ENCODE peak calls at places on chromosomes 1 and 21, in four cellular contexts. J is naive thymus-derived CD4-positive, alpha-beta T cell; B is NCI-H2107; A is AG09309. W is an unnamed sample.

GRCh38 chr1:119988316-119989067 is 81.0 kb downstream of the NOTCH2 start:
- DNase-seq in J (no peak), B (no peak), A (no peak), W (no peak)

GRCh38 chr21:28688381-28688780 is 304.3 kb downstream of the LTN1 start:
- DNase-seq in A (no peak), J (no peak), B (no peak), W (no peak)

GRCh38 chr1:174795806-174796205 is 203.9 kb upstream of the CACYBP start:
- DNase-seq in A (no peak), J (no peak), B (no peak), W (no peak)

GRCh38 chr1:1540015-1540816 is at the start of gene TMEM240:
- DNase-seq in A (peak), B (no peak), J (peak), W (peak)

GRCh38 chr1:213989740-213990472 is 2.1 kb downstream of the PROX1 start:
- DNase-seq in J (no peak), B (peak), A (no peak), W (peak)

GRCh38 chr21:40507978-40508377 is 339.0 kb downstream of the DSCAM start:
- DNase-seq in A (peak), B (no peak), J (no peak), W (no peak)

GRCh38 chr21:44742418-44743153 is 31.2 kb upstream of the TSPEAR start:
- DNase-seq in A (no peak), B (no peak), J (no peak), W (no peak)

GRCh38 chr1:44062656-44063055 is 31.4 kb upstream of the SLC6A9 start:
- DNase-seq in A (no peak), J (no peak), B (no peak), W (no peak)

GRCh38 chr1:45093334-45093733 is 81.3 kb downstream of the UROD start:
- DNase-seq in A (no peak), B (no peak), J (no peak), W (no peak)

GRCh38 chr1:217019475-217019874 is 296.2 kb upstream of the ESRRG start:
- DNase-seq in B (no peak), A (no peak), J (no peak), W (no peak)

GRCh38 chr1:106608836-106609235 is 447.6 kb upstream of the PRMT6 start:
- DNase-seq in B (no peak), A (no peak), J (no peak), W (no peak)

GRCh38 chr1:155910621-155911121 is 478 bp downstream of the RIT1 start:
- DNase-seq in B (no peak), J (peak), A (no peak), W (no peak)

GRCh38 chr1:205026181-205026580 is 16.8 kb upstream of the CNTN2 start:
- DNase-seq in B (no peak), J (no peak), A (no peak), W (no peak)

GRCh38 chr1:183588827-183589226 is 1.4 kb downstream of the NCF2 start:
- DNase-seq in J (no peak), A (no peak), B (no peak), W (no peak)

GRCh38 chr1:194366705-194367104 is 1180.3 kb upstream of the B3GALT2 start:
- DNase-seq in B (no peak), A (no peak), J (no peak), W (no peak)

GRCh38 chr1:93938461-93939145 is 29.4 kb upstream of the GCLM start:
- DNase-seq in A (no peak), B (no peak), J (no peak), W (no peak)

GRCh38 chr1:18748435-18748834 is 111.0 kb downstream of the TAS1R2 start:
- DNase-seq in B (no peak), A (no peak), J (no peak), W (no peak)

GRCh38 chr1:109787845-109788605 is 24.3 kb upstream of the EPS8L3 start:
- DNase-seq in A (no peak), B (no peak), J (no peak), W (no peak)

GRCh38 chr1:173161510-173162221 is 45.5 kb downstream of the TNFSF4 start:
- DNase-seq in J (no peak), B (no peak), A (peak), W (no peak)

GRCh38 chr1:79705218-79705617 is 698.7 kb upstream of the ADGRL4 start:
- DNase-seq in B (no peak), A (no peak), J (no peak), W (no peak)

GRCh38 chr1:107047602-107048001 is 8.9 kb upstream of the PRMT6 start:
- DNase-seq in B (no peak), J (no peak), A (no peak), W (no peak)

GRCh38 chr21:39189857-39190604 is 6.8 kb upstream of the PSMG1 start:
- DNase-seq in J (no peak), B (no peak), A (no peak), W (no peak)

GRCh38 chr1:10646347-10646861 is 150.0 kb downstream of the CASZ1 start:
- DNase-seq in J (no peak), B (no peak), A (no peak), W (no peak)

GRCh38 chr1:87555366-87555765 is 226.7 kb downstream of the LMO4 start:
- DNase-seq in B (no peak), A (no peak), J (no peak), W (no peak)

GRCh38 chr21:43308101-43308500 is 118.8 kb downstream of the SIK1 start:
- DNase-seq in A (no peak), B (no peak), J (no peak), W (no peak)

GRCh38 chr21:46089285-46089684 is 8.6 kb upstream of the COL6A2 start:
- DNase-seq in A (no peak), J (no peak), B (no peak), W (peak)

GRCh38 chr21:33588485-33589335 is at the start of gene DONSON:
- DNase-seq in J (peak), B (peak), A (peak), W (peak)

GRCh38 chr21:41877901-41878830 is 978 bp downstream of the PRDM15 start:
- DNase-seq in J (peak), A (no peak), B (no peak), W (no peak)

GRCh38 chr1:212440419-212440818 is 7.7 kb downstream of the NENF start:
- DNase-seq in J (no peak), A (no peak), B (no peak), W (no peak)

GRCh38 chr1:47906466-47907191 is 90.6 kb downstream of the TRABD2B start:
- DNase-seq in J (no peak), A (no peak), B (no peak), W (no peak)

GRCh38 chr21:45060089-45060488 is 14.3 kb upstream of the ADARB1 start:
- DNase-seq in A (no peak), B (no peak), J (no peak), W (no peak)

GRCh38 chr1:172745014-172745413 is 86.1 kb downstream of the FASLG start:
- DNase-seq in A (peak), B (no peak), J (no peak), W (no peak)

GRCh38 chr1:61215676-61216289 is 133.4 kb downstream of the NFIA start:
- DNase-seq in B (no peak), J (no peak), A (no peak), W (no peak)

GRCh38 chr1:226107471-226108460 is 45.2 kb downstream of the H3-3A start:
- DNase-seq in B (no peak), J (no peak), A (no peak), W (no peak)

GRCh38 chr1:182965096-182965495 is 12.1 kb upstream of the SHCBP1L start:
- DNase-seq in J (no peak), A (no peak), B (no peak), W (no peak)

GRCh38 chr1:159428536-159428935 is 3.5 kb upstream of the OR10J4 start:
- DNase-seq in A (no peak), B (no peak), J (no peak), W (no peak)

GRCh38 chr1:94532077-94532476 is 9.5 kb downstream of the F3 start:
- DNase-seq in J (no peak), A (no peak), B (peak), W (no peak)

GRCh38 chr1:159076753-159077656 is at the start of gene AIM2:
- DNase-seq in A (peak), B (no peak), J (peak), W (no peak)

W was measured in esophagus muscularis mucosa.